ENCODE peak calls at places on chromosomes 1 and 21, in six cellular contexts. R is GM10248; M is HTR-8/SVneo; Q is stimulated activated CD4-positive, alpha-beta T cell treated with anti-CD3 and anti-CD28 coated beads, Interleukin-1b, Interleukin-23, amount 100 ng/mL, for 1 hour; L is HEK293T; C is HFF-Myc. P is an unnamed sample.

GRCh38 chr1:164641353-164641730 is 82.4 kb downstream of the PBX1 start:
- DNase-seq in C (no peak), L (no peak), M (no peak), Q (no peak), R (no peak), P (no peak)

GRCh38 chr1:102191723-102192122 is 195.0 kb upstream of the OLFM3 start:
- DNase-seq in M (peak), C (no peak), L (peak), R (peak), Q (no peak), P (peak)

GRCh38 chr1:54944610-54945392 is 35.6 kb upstream of the TMEM61 start:
- DNase-seq in R (peak), L (peak), Q (peak), C (peak), M (peak), P (peak)

GRCh38 chr1:151990856-151991198 is 2.8 kb downstream of the S100A10 start:
- DNase-seq in Q (no peak), R (no peak), L (peak), C (no peak), M (no peak), P (no peak)

GRCh38 chr1:156025873-156026272 is 5.1 kb upstream of the SSR2 start:
- DNase-seq in C (no peak), M (no peak), Q (no peak), R (peak), L (peak), P (no peak)

GRCh38 chr1:9169601-9170137 is 40.8 kb upstream of the GPR157 start:
- DNase-seq in M (no peak), L (no peak), R (no peak), C (no peak), Q (no peak), P (no peak)

GRCh38 chr21:33266050-33266783 is at the start of gene IL10RB:
- DNase-seq in Q (peak), R (peak), M (peak), C (no peak), L (peak), P (no peak)

GRCh38 chr21:44748621-44749020 is 37.2 kb upstream of the TSPEAR start:
- DNase-seq in L (no peak), R (no peak), M (no peak), C (no peak), Q (no peak), P (no peak)

GRCh38 chr1:76868916-76869315 is 1.6 kb downstream of the ST6GALNAC5 start:
- DNase-seq in Q (no peak), L (no peak), M (no peak), C (no peak), R (no peak), P (no peak)

GRCh38 chr1:117796226-117796625 is 133.2 kb downstream of the GDAP2 start:
- DNase-seq in Q (no peak), M (no peak), R (no peak), C (no peak), L (no peak), P (no peak)

GRCh38 chr1:153375511-153375910 is at the start of gene S100A12:
- DNase-seq in M (peak), L (no peak), R (no peak), Q (no peak), C (peak), P (peak)

GRCh38 chr1:24990796-24991195 is 60.7 kb upstream of the RUNX3 start:
- DNase-seq in C (no peak), R (no peak), Q (no peak), L (no peak), M (no peak), P (no peak)

GRCh38 chr1:23657659-23658275 is 33.8 kb upstream of the RPL11 start:
- DNase-seq in L (peak), Q (no peak), M (peak), R (peak), C (no peak), P (peak)

GRCh38 chr1:33228935-33229487 is 27.3 kb upstream of the ZNF362 start:
- DNase-seq in C (peak), L (peak), Q (no peak), R (no peak), M (peak), P (peak)

GRCh38 chr21:22941779-22942178 is 1943.6 kb downstream of the NCAM2 start:
- DNase-seq in R (no peak), M (no peak), L (no peak), Q (no peak), C (no peak), P (no peak)

GRCh38 chr1:109799445-109799844 is 35.7 kb upstream of the EPS8L3 start:
- DNase-seq in L (no peak), M (no peak), C (peak), R (no peak), Q (no peak), P (no peak)

GRCh38 chr1:81509619-81510018 is 291.1 kb upstream of the ADGRL2 start:
- DNase-seq in C (no peak), L (no peak), R (no peak), M (no peak), Q (no peak), P (no peak)

GRCh38 chr1:211606914-211607751 is 28.2 kb upstream of the SLC30A1 start:
- DNase-seq in C (no peak), L (no peak), M (no peak), R (peak), Q (no peak), P (no peak)

GRCh38 chr1:224533517-224533916 is 82.6 kb upstream of the CNIH3 start:
- DNase-seq in M (no peak), L (no peak), C (no peak), R (no peak), Q (no peak), P (no peak)

GRCh38 chr1:50940291-50940690 is 19.8 kb downstream of the FAF1 start:
- DNase-seq in L (no peak), R (no peak), M (no peak), Q (no peak), C (no peak), P (no peak)

GRCh38 chr1:155085504-155086181 is 7.0 kb downstream of the EFNA3 start:
- DNase-seq in M (peak), C (no peak), Q (peak), L (no peak), R (peak), P (no peak)

P was measured in HS-27A.